ENCODE peak calls at places on chromosomes 13 and 19, in four cellular contexts. One of them, this sample, is unnamed.

GRCh38 chr19:51016798-51017683 is 2.5 kb downstream of the KLK10 start:
- DNase-seq in lower leg skin: peak; percentile 93
- DNase-seq in psoas muscle: peak; percentile 67
- DNase-seq in mammary epithelial cell: peak; percentile 87
- DNase-seq in this sample: peak; percentile 75

GRCh38 chr13:36395280-36395679 is 37.0 kb upstream of the CCNA1 start:
- DNase-seq in mammary epithelial cell: peak; percentile 20
- DNase-seq in lower leg skin: no peak
- DNase-seq in psoas muscle: no peak
- DNase-seq in this sample: peak; percentile 33

GRCh38 chr13:111342716-111343115 is 22.3 kb downstream of the TEX29 start:
- DNase-seq in mammary epithelial cell: no peak
- DNase-seq in psoas muscle: no peak
- DNase-seq in lower leg skin: peak; percentile 57
- DNase-seq in this sample: no peak

GRCh38 chr19:11137542-11138384 is 17.8 kb downstream of the SPC24 start:
- DNase-seq in lower leg skin: peak; percentile 97
- DNase-seq in psoas muscle: peak; percentile 89
- DNase-seq in mammary epithelial cell: peak; percentile 78
- DNase-seq in this sample: peak; percentile 82

GRCh38 chr13:25468330-25469178 is 96.8 kb downstream of the ATP8A2 start:
- DNase-seq in mammary epithelial cell: peak; percentile 36
- DNase-seq in psoas muscle: no peak
- DNase-seq in lower leg skin: no peak
- DNase-seq in this sample: peak; percentile 72

GRCh38 chr13:99087130-99087953 is 109.5 kb upstream of the DOCK9 start:
- DNase-seq in lower leg skin: peak; percentile 98
- DNase-seq in psoas muscle: peak; percentile 93
- DNase-seq in mammary epithelial cell: peak; percentile 88
- DNase-seq in this sample: peak; percentile 95

GRCh38 chr19:41657157-41657556 is 30.3 kb upstream of the CEACAM4 start:
- DNase-seq in lower leg skin: no peak
- DNase-seq in psoas muscle: no peak
- DNase-seq in mammary epithelial cell: no peak
- DNase-seq in this sample: no peak

GRCh38 chr19:4597975-4598671 is 38.6 kb upstream of the SEMA6B start:
- DNase-seq in lower leg skin: no peak
- DNase-seq in mammary epithelial cell: no peak
- DNase-seq in psoas muscle: no peak
- DNase-seq in this sample: no peak

GRCh38 chr19:42469311-42470239 is 26.8 kb upstream of the CXCL17 start:
- DNase-seq in psoas muscle: no peak
- DNase-seq in lower leg skin: peak; percentile 10
- DNase-seq in mammary epithelial cell: no peak
- DNase-seq in this sample: no peak

GRCh38 chr19:37452500-37453245 is 14.6 kb downstream of the ZNF569 start:
- DNase-seq in psoas muscle: no peak
- DNase-seq in mammary epithelial cell: no peak
- DNase-seq in lower leg skin: no peak
- DNase-seq in this sample: no peak

GRCh38 chr19:51689751-51690358 is 3.3 kb upstream of the SPACA6 start:
- DNase-seq in lower leg skin: peak; percentile 87
- DNase-seq in mammary epithelial cell: no peak
- DNase-seq in psoas muscle: peak; percentile 66
- DNase-seq in this sample: peak; percentile 58

GRCh38 chr19:35378356-35378755 is 7.5 kb downstream of the GPR42 start:
- DNase-seq in lower leg skin: peak; percentile 13
- DNase-seq in mammary epithelial cell: no peak
- DNase-seq in psoas muscle: no peak
- DNase-seq in this sample: no peak

GRCh38 chr13:72884111-72884510 is 102.2 kb downstream of the PIBF1 start:
- DNase-seq in lower leg skin: no peak
- DNase-seq in psoas muscle: no peak
- DNase-seq in mammary epithelial cell: no peak
- DNase-seq in this sample: no peak